ENCODE peak calls at places on chromosome 20, in seven cellular contexts. Q is Peyer's patch, K is skeletal muscle cell, N is NCI-H2081, H is head of caudate nucleus, B is NCI-H1105 treated with DMSO at 0.1 percent for 48 hours, P is GM12878. T is an unnamed sample.

GRCh38 chr20:43954704-43955243 is 40.1 kb downstream of the TOX2 start:
- DNase-seq in Q (no peak), K (no peak), N (no peak), H (no peak), B (no peak), P (no peak), T (no peak)

GRCh38 chr20:34907616-34908469 is 31.4 kb downstream of the ACSS2 start:
- DNase-seq in Q (no peak), K (peak), N (peak), H (no peak), B (peak), P (no peak), T (peak)

GRCh38 chr20:6395695-6396094 is 272.9 kb upstream of the FERMT1 start:
- DNase-seq in Q (no peak), K (no peak), N (peak), H (no peak), B (peak), P (no peak), T (no peak)

GRCh38 chr20:46013826-46014516 is 5.3 kb downstream of the MMP9 start:
- DNase-seq in Q (peak), K (no peak), N (peak), H (no peak), B (peak), P (no peak), T (peak)

GRCh38 chr20:38810926-38811325 is 5.4 kb downstream of the PPP1R16B start:
- DNase-seq in Q (no peak), K (no peak), N (no peak), H (peak), B (no peak), P (no peak), T (no peak)

GRCh38 chr20:62666736-62667529 is 24.6 kb downstream of the SLCO4A1 start:
- DNase-seq in Q (peak), K (no peak), N (peak), H (no peak), B (no peak), P (no peak), T (no peak)

GRCh38 chr20:46057856-46058655 is 29.0 kb downstream of the SLC12A5 start:
- DNase-seq in Q (no peak), K (no peak), N (no peak), H (peak), B (no peak), P (no peak), T (no peak)

GRCh38 chr20:43379239-43379917 is 78.3 kb upstream of the SRSF6 start:
- DNase-seq in Q (no peak), K (peak), N (no peak), H (no peak), B (no peak), P (no peak), T (no peak)

GRCh38 chr20:10863337-10864060 is 189.7 kb upstream of the JAG1 start:
- DNase-seq in Q (no peak), K (peak), N (no peak), H (no peak), B (no peak), P (no peak), T (peak)

GRCh38 chr20:36228809-36229208 is 7.5 kb upstream of the AAR2 start:
- DNase-seq in Q (no peak), K (no peak), N (no peak), H (no peak), B (no peak), P (no peak), T (no peak)

GRCh38 chr20:52425253-52425652 is 233.7 kb upstream of the ZFP64 start:
- DNase-seq in Q (no peak), K (no peak), N (no peak), H (no peak), B (no peak), P (no peak), T (no peak)

GRCh38 chr20:40521962-40522361 is 167.1 kb downstream of the MAFB start:
- DNase-seq in Q (no peak), K (no peak), N (no peak), H (no peak), B (no peak), P (no peak), T (no peak)

T was measured in HCT116.